ENCODE peak calls at places on chromosomes 1 and 21, in nine cellular contexts. J, W, F, M, Y, T, Z, R and S are unnamed samples.

GRCh38 chr1:84539972-84540371 is 33.6 kb upstream of the GNG5 start:
- DNase-seq in J (no peak), W (no peak), F (peak), M (no peak), Y (no peak), T (no peak), Z (no peak), R (no peak), S (no peak)

GRCh38 chr1:67713071-67713806 is 28.2 kb downstream of the GADD45A start:
- DNase-seq in J (no peak), W (no peak), F (peak), M (peak), Y (peak), T (peak), Z (no peak), R (peak), S (peak)

GRCh38 chr21:39503138-39503762 is 51.5 kb downstream of the SH3BGR start:
- DNase-seq in J (no peak), W (no peak), F (no peak), M (no peak), Y (no peak), T (no peak), Z (no peak), R (no peak), S (no peak)

GRCh38 chr1:229885568-229886495 is 181.2 kb upstream of the GALNT2 start:
- DNase-seq in J (no peak), W (no peak), F (no peak), M (no peak), Y (no peak), T (no peak), Z (no peak), R (no peak), S (no peak)

GRCh38 chr1:64330839-64331238 is 127.4 kb downstream of the UBE2U start:
- DNase-seq in J (no peak), W (no peak), F (no peak), M (no peak), Y (no peak), T (no peak), Z (no peak), R (no peak), S (no peak)

GRCh38 chr1:27109103-27109822 is 45.7 kb downstream of the SLC9A1 start:
- DNase-seq in J (peak), W (no peak), F (peak), M (no peak), Y (no peak), T (no peak), Z (no peak), R (no peak), S (no peak)

GRCh38 chr1:54277451-54278355 is 77.7 kb downstream of the MRPL37 start:
- DNase-seq in J (no peak), W (no peak), F (peak), M (no peak), Y (no peak), T (no peak), Z (no peak), R (no peak), S (no peak)

GRCh38 chr1:50271968-50272578 is 151.2 kb downstream of the DMRTA2 start:
- DNase-seq in J (peak), W (no peak), F (no peak), M (no peak), Y (peak), T (no peak), Z (peak), R (no peak), S (no peak)

GRCh38 chr1:166489356-166489669 is 322.5 kb upstream of the FAM78B start:
- DNase-seq in J (no peak), W (no peak), F (no peak), M (no peak), Y (no peak), T (no peak), Z (no peak), R (no peak), S (no peak)

GRCh38 chr1:12230549-12231275 is 882 bp downstream of the VPS13D start:
- DNase-seq in J (peak), W (no peak), F (no peak), M (no peak), Y (peak), T (no peak), Z (peak), R (no peak), S (no peak)

GRCh38 chr1:205141236-205142104 is 19.7 kb upstream of the RBBP5 start:
- DNase-seq in J (peak), W (peak), F (peak), M (peak), Y (peak), T (peak), Z (peak), R (peak), S (peak)

GRCh38 chr1:37446874-37447273 is 27.5 kb upstream of the ZC3H12A start:
- DNase-seq in J (no peak), W (no peak), F (no peak), M (no peak), Y (no peak), T (no peak), Z (no peak), R (no peak), S (no peak)

GRCh38 chr1:224052767-224053166 is 61.1 kb upstream of the FBXO28 start:
- DNase-seq in J (no peak), W (no peak), F (peak), M (no peak), Y (no peak), T (no peak), Z (no peak), R (no peak), S (no peak)

GRCh38 chr1:213070399-213070798 is 19.4 kb downstream of the RPS6KC1 start:
- DNase-seq in J (no peak), W (no peak), F (peak), M (peak), Y (peak), T (peak), Z (no peak), R (peak), S (peak)

GRCh38 chr1:116345830-116346229 is 27.2 kb upstream of the ATP1A1 start:
- DNase-seq in J (no peak), W (no peak), F (no peak), M (no peak), Y (no peak), T (no peak), Z (no peak), R (no peak), S (no peak)

GRCh38 chr1:77170687-77171086 is 48.5 kb downstream of the PIGK start:
- DNase-seq in J (no peak), W (no peak), F (peak), M (peak), Y (no peak), T (peak), Z (no peak), R (peak), S (peak)

GRCh38 chr1:232627645-232628334 is 2.1 kb downstream of the SIPA1L2 start:
- DNase-seq in J (peak), W (no peak), F (peak), M (no peak), Y (no peak), T (no peak), Z (no peak), R (no peak), S (no peak)

GRCh38 chr1:244653439-244654283 is 735 bp downstream of the DESI2 start:
- DNase-seq in J (peak), W (no peak), F (peak), M (no peak), Y (no peak), T (no peak), Z (no peak), R (no peak), S (no peak)

GRCh38 chr1:99481391-99481996 is 164.4 kb upstream of the PALMD start:
- DNase-seq in J (peak), W (no peak), F (peak), M (no peak), Y (peak), T (peak), Z (no peak), R (peak), S (no peak)

GRCh38 chr1:1462318-1462966 is 9.1 kb upstream of the ATAD3B start:
- DNase-seq in J (peak), W (peak), F (no peak), M (no peak), Y (peak), T (no peak), Z (peak), R (peak), S (no peak)

GRCh38 chr1:23449918-23450317 is 25.4 kb upstream of the TCEA3 start:
- DNase-seq in J (no peak), W (no peak), F (no peak), M (no peak), Y (peak), T (no peak), Z (peak), R (no peak), S (no peak)

GRCh38 chr1:77412069-77412793 is 130.4 kb downstream of the AK5 start:
- DNase-seq in J (no peak), W (no peak), F (peak), M (no peak), Y (no peak), T (peak), Z (no peak), R (peak), S (peak)

GRCh38 chr1:233304489-233305102 is 9.1 kb upstream of the PCNX2 start:
- DNase-seq in J (no peak), W (no peak), F (peak), M (no peak), Y (no peak), T (no peak), Z (no peak), R (no peak), S (no peak)

GRCh38 chr1:33928256-33928655 is 64.4 kb downstream of the HMGB4 start:
- DNase-seq in J (no peak), W (no peak), F (no peak), M (peak), Y (no peak), T (no peak), Z (no peak), R (no peak), S (no peak)

GRCh38 chr1:78329475-78329874 is 161.3 kb upstream of the PTGFR start:
- DNase-seq in J (no peak), W (no peak), F (no peak), M (no peak), Y (no peak), T (no peak), Z (no peak), R (no peak), S (no peak)

GRCh38 chr1:91792393-91793032 is 93.4 kb downstream of the TGFBR3 start:
- DNase-seq in J (peak), W (no peak), F (no peak), M (no peak), Y (no peak), T (no peak), Z (no peak), R (no peak), S (no peak)

GRCh38 chr1:67158401-67158800 is 7.9 kb upstream of the IL23R start:
- DNase-seq in J (no peak), W (no peak), F (peak), M (no peak), Y (no peak), T (no peak), Z (no peak), R (no peak), S (no peak)

GRCh38 chr1:55107111-55107510 is 67.8 kb downstream of the PCSK9 start:
- DNase-seq in J (no peak), W (no peak), F (no peak), M (no peak), Y (no peak), T (no peak), Z (no peak), R (no peak), S (no peak)

DNA sequence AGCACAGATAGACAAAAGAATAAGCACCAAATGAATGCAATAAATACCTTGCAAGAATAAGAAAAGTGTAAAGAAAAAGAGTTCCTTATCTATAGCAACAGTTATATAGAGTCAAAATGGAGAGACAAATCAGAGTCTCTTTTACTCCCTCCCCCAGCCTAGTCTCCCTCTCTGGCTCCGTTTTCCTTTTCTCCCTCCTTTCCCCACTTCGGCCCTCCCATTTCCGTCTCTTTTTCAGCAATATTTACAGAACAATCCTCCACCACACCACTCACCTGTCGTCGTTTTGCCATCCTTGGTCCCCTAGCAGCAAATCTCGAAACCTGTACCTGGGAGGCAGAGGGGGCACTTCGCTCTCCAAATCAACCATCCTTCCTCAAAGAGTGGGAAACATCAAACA is 300 bp downstream of the KCNT2 start:
- DNase-seq in J (no peak), W (no peak), F (peak), M (no peak), Y (no peak), T (no peak), Z (no peak), R (no peak), S (no peak)
- H3K4me3 ChIP-seq in J (peak), W (peak), F (peak), M (peak), Y (peak), T (peak), Z (peak), R (peak), S (peak)

GRCh38 chr21:27838585-27838984 is 871.7 kb upstream of the ADAMTS5 start:
- DNase-seq in J (no peak), W (no peak), F (no peak), M (no peak), Y (no peak), T (no peak), Z (no peak), R (no peak), S (no peak)

GRCh38 chr21:27840273-27840672 is 873.4 kb upstream of the ADAMTS5 start:
- DNase-seq in J (no peak), W (no peak), F (no peak), M (no peak), Y (no peak), T (no peak), Z (no peak), R (no peak), S (no peak)

GRCh38 chr21:27841084-27841483 is 874.2 kb upstream of the ADAMTS5 start:
- DNase-seq in J (no peak), W (no peak), F (no peak), M (no peak), Y (no peak), T (no peak), Z (no peak), R (no peak), S (no peak)

GRCh38 chr21:27839512-27840115 is 872.7 kb upstream of the ADAMTS5 start:
- DNase-seq in J (no peak), W (no peak), F (no peak), M (no peak), Y (no peak), T (no peak), Z (no peak), R (no peak), S (no peak)

DNA sequence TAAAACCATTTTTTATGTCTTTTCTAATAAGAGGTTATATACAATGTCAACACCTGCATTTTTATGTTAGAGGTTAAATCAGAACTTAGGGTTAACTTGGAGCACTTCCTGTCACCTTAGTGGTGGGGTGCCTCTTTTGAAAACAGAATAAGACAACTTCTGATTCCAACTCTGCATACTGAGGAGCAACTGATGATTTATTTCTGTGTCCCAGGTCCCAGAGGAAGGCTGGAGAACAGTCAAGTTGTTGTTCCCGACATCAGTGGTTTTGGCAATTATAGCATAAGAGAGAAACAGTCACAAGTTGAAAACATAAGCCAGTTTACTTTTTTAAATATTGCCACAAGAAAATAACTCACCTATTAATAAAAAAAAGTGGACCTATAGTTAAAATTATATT is 871.0 kb upstream of the ADAMTS5 start:
- DNase-seq in J (no peak), W (no peak), F (no peak), M (no peak), Y (peak), T (no peak), Z (no peak), R (no peak), S (no peak)
- H3K4me3 ChIP-seq in J (no peak), W (no peak), F (no peak), M (no peak), Y (no peak), T (no peak), Z (no peak), R (no peak), S (no peak)

DNA sequence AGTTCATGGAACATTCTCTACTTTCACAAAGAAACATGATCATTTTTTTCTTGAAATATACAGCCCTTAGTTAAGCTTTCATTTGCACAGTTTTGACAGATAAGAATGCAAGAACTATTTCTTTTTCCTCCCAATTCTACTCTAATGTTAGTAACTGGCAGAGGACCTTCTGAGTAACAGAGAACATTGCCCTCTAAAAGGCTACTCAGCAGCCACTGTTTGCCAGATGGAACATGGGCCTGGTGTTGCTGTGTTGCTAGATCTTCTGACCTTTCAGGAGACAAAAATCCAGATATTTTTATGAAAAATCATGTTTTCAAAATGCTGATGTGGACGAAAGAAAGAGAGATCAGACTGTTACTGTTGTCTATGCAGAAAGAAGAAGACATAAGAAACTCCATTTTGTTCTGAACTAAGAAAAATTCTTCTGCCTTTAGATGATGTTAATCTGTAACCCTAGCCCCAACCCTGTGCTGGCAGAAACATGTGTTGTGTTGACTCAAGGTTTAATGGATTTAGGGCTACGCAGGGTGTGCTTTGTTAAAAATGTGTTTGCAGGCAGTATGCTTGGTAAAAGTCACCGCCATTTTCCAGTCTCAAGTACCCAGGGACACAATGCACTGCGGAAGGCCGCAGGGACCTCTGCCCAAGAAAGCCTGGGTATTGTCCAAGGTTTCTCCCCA is 2.9 kb upstream of the PRDX6 start:
- DNase-seq in J (no peak), W (no peak), F (peak), M (no peak), Y (no peak), T (no peak), Z (no peak), R (no peak), S (no peak)
- H3K4me3 ChIP-seq in J (peak), W (no peak), F (no peak), M (no peak), Y (no peak), T (no peak), Z (no peak), R (no peak), S (no peak)

DNA sequence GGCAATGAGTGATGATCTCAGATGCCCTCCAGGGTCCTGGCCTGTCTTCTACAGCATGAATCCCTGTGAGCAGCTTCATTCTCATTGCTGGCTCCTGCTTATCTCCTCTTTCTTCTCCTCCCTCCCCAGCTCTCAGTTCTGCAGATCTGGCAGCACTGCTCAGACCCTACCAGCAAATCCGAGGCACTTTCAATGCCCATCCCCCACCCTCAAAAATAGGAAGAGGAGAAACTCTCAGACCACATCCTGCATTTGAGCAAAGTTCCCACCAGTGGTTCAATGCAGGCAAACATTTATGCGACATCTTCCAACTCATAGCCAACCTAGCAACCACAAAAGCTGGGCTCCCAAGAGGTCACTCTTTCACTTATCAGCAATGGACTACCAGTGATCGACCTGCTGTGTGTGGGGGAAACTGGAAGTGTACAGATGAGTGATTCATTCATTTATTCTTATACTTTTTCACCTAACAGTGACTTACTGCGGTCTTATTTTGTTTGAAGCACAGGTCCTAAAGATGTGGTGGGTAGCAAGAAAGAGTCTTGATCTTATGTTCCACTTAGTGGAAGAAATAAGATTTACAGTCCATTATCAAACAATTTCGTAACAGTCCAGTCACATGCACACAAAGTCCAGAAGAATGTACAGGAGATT is 5.8 kb upstream of the CHI3L2 start:
- DNase-seq in J (no peak), W (no peak), F (peak), M (no peak), Y (no peak), T (no peak), Z (no peak), R (no peak), S (no peak)
- H3K4me3 ChIP-seq in J (no peak), W (no peak), F (no peak), M (no peak), Y (no peak), T (no peak), Z (no peak), R (no peak), S (no peak)

DNA sequence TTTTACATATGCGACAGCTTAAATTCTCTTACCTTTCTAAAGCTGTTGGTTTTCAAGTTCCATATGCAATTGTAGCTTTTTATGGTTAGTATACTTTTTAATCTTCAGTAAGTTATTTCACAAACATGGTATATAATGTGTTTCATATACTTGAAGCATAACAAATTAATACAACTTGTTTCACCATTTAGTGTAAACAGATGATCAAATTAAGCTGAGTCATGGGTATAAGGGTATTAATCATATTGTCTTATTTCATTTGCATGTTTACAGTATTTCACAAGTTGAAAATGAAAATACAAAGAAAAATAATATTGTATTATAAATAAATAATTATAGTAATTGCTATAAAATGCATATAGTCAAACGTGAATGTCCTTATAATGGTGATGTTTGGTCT is 92.1 kb downstream of the PTPRC start:
- DNase-seq in J (no peak), W (no peak), F (no peak), M (no peak), Y (no peak), T (no peak), Z (no peak), R (no peak), S (no peak)
- H3K4me3 ChIP-seq in J (no peak), W (no peak), F (no peak), M (no peak), Y (no peak), T (no peak), Z (no peak), R (no peak), S (no peak)

DNA sequence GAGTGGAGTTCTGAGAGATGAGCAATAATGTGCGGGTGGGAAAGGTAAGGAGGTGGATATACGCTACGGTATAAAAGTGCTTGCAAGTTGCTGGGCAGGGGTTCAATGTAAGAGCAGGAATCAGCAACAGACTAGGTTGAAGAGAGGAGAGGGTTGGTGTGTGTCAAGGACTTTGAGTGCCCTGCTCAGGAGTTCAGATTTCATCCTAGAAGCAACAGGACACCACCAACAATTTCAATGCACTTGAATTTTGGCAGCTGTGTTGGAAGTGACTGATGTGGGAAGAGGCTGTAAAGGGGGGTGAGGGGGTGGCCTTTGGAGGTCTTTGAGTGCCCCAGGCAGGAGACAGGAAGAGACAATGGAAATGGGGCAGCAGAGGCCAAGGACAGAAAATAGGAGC is 57.3 kb downstream of the RHOU start:
- DNase-seq in J (peak), W (no peak), F (no peak), M (no peak), Y (no peak), T (no peak), Z (no peak), R (no peak), S (no peak)
- H3K4me3 ChIP-seq in J (no peak), W (no peak), F (no peak), M (no peak), Y (no peak), T (no peak), Z (no peak), R (no peak), S (no peak)